ENCODE peak calls at places on chromosome 22, in four cellular contexts. Q is heart right ventricle, H is IMR-90, F is left lung. X is an unnamed sample.
A peak's percentile ranks its signal among the peaks of the same experiment; 100 is the strongest.

GRCh38 chr22:43182118-43182517 is 4.8 kb downstream of the TTLL12 start:
- DNase-seq in Q (no peak), H (no peak), F (no peak), X (no peak)

GRCh38 chr22:27554106-27554814 is 247.3 kb downstream of the MN1 start:
- DNase-seq in Q (no peak), H (peak; percentile 20), F (no peak), X (peak; percentile 62)

GRCh38 chr22:46082633-46083032 is 67.7 kb upstream of the PPARA start:
- DNase-seq in Q (no peak), H (no peak), F (no peak), X (no peak)

GRCh38 chr22:22199634-22200033 is 45.0 kb upstream of the VPREB1 start:
- DNase-seq in Q (no peak), H (no peak), F (no peak), X (no peak)

GRCh38 chr22:48342016-48342415 is 1485.7 kb downstream of the BRD1 start:
- DNase-seq in Q (no peak), H (no peak), F (no peak), X (no peak)

GRCh38 chr22:28268176-28268575 is 349.1 kb upstream of the PITPNB start:
- DNase-seq in Q (no peak), H (no peak), F (no peak), X (no peak)

GRCh38 chr22:43185860-43186261 is 1.1 kb downstream of the TTLL12 start:
- DNase-seq in Q (peak; percentile 62), H (peak; percentile 23), F (no peak), X (peak; percentile 67)

GRCh38 chr22:29481265-29482000 is 1.4 kb downstream of the NEFH start:
- DNase-seq in Q (no peak), H (no peak), F (no peak), X (no peak)

GRCh38 chr22:40739723-40740122 is 60.4 kb downstream of the MCHR1 start:
- DNase-seq in Q (no peak), H (no peak), F (no peak), X (no peak)

GRCh38 chr22:27278986-27279385 is 522.6 kb downstream of the MN1 start:
- DNase-seq in Q (no peak), H (no peak), F (no peak), X (no peak)

GRCh38 chr22:25404923-25405853 is 159.3 kb upstream of the GRK3 start:
- DNase-seq in Q (peak; percentile 89), H (peak; percentile 73), F (peak; percentile 86), X (peak; percentile 87)

GRCh38 chr22:29266564-29267461 is 968 bp downstream of the RHBDD3 start:
- DNase-seq in Q (no peak), H (peak; percentile 11), F (no peak), X (no peak)

GRCh38 chr22:27124336-27125023 is 467.1 kb downstream of the MIAT start:
- DNase-seq in Q (peak; percentile 34), H (no peak), F (no peak), X (peak; percentile 24)

GRCh38 chr22:26169312-26170111 is at the start of gene SEZ6L:
- DNase-seq in Q (peak; percentile 29), H (no peak), F (no peak), X (no peak)

GRCh38 chr22:45968003-45968650 is 8.8 kb downstream of the WNT7B start:
- DNase-seq in Q (no peak), H (peak; percentile 66), F (no peak), X (no peak)

GRCh38 chr22:35431483-35432205 is 31.7 kb downstream of the MCM5 start:
- DNase-seq in Q (no peak), H (no peak), F (no peak), X (no peak)
- TF ChIP-seq CTCF in Q (no peak), H (peak; percentile 25), F (no peak), X (no peak)

DNA sequence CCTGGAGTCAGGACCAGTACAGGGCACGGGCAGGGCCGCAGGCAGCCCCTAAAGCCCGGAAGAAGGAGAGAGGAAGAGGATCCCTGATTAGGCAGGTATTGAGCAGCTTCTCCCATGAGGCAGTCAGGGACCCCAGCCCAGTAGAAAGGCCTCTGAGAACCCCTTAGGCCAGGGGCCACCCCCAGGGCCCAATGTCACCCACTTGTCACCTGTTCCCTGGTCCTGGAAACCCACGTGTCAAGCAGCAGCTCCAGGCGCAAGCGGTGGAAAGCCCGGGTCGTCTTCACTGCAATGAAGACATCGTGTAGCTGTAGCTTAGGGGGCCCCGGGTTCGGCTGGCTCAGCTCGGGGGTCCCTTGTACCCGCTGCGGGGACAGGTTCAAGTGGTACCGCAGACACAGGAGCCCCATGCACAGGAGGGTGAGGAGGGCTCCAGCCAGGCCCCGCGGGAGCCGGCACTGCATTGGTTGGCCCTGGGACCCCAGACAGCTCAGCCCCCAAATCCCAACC is 415 bp downstream of the MFNG start:
- DNase-seq in Q (no peak), H (no peak), F (no peak), X (no peak)
- H3K4me1 ChIP-seq in Q (no peaks in the 10 kb centered on the region), H (peaks cover 11% of the 10 kb centered on the region), F (peaks cover 20% of the 10 kb centered on the region), X (peaks cover 11% of the 10 kb centered on the region)

DNA sequence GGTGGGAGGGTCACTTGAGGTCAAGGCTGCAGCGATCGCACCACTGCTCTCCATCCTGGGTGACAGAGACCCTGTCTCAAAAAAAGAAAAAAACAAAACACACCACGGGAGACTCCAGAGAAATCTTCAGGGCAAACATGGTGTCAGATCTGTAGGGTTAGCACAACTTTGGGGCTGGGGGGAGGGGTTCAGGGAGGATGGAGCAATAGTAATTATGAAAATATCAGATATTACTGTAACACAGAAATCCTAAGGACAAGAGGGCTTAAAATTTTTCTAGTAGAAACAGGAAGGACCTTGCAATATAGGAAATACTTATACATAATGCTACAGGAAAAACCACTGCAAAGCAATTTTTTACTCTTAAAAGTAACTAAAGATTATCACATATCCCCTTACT is 13.9 kb downstream of the EIF4ENIF1 start:
- DNase-seq in Q (no peak), H (no peak), F (no peak), X (no peak)
- TF ChIP-seq CTCF in Q (no peak), H (no peak), F (no peak), X (no peak)

DNA sequence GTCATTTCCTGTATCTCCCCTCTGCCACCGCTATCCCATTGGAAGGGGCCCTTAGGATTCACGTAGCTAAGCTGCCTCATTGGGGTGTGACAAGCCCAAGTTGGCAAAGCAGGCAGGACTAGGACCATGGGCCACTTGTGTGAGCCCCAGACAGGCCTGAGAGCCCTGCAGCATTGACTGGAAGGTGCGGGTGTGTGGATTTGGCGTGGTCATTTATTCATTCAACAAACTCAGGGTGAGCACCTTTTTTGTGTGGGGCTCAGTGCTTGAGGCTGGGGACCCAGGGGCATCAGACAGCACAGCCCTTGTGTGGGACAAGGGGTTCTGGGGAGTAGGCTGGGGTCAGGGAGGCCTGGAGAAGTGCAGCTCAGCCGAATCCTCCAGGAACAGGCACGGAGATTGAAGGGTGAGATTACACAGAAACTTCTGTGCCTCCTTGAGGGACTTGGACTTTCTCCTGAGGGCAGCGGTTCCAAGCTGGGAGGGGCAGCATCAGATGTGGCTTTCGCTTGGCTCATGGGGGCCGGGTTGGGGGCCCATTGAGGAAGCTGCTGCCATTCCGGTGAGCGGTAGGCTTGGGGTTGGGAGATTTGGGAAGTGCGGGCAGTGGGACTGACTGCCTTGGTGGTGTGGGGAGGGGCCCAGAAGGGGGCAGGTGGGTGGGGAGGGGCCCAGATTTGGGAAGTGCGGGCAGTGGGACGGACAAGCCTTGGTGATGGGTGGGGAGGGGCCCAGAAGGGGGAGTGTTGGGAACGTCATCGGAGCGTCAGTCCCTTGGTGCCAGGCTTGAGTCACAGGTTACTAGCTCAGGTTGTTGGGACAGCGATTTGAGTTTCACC is 11.9 kb downstream of the MGAT3 start:
- DNase-seq in Q (no peak), H (no peak), F (no peak), X (no peak)
- H3K4me1 ChIP-seq in Q (peaks cover 24% of the 10 kb centered on the region), H (peaks cover 24% of the 10 kb centered on the region), F (peaks cover 10% of the 10 kb centered on the region), X (peaks cover 19% of the 10 kb centered on the region)

GRCh38 chr22:17269224-17269606 is 50.0 kb upstream of the ADA2 start:
- DNase-seq in Q (no peak), H (no peak), F (no peak), X (no peak)

GRCh38 chr22:17266261-17266971 is 47.2 kb upstream of the ADA2 start:
- DNase-seq in Q (no peak), H (no peak), F (no peak), X (peak; percentile 77)

GRCh38 chr22:17269607-17270261 is 50.5 kb upstream of the ADA2 start:
- DNase-seq in Q (no peak), H (no peak), F (no peak), X (peak; percentile 67)

GRCh38 chr22:17267661-17268330 is 48.6 kb upstream of the ADA2 start:
- DNase-seq in Q (no peak), H (no peak), F (no peak), X (no peak)

GRCh38 chr22:17268501-17269223 is 49.4 kb upstream of the ADA2 start:
- DNase-seq in Q (no peak), H (no peak), F (no peak), X (no peak)
- TF ChIP-seq CTCF in Q (peak; percentile 21), H (no peak), F (peak; percentile 12), X (no peak)

X was measured in mucosa of descending colon.